ENCODE peak calls at places on chromosome 4, in four cellular contexts. One of them, this sample, is unnamed.

GRCh38 chr4:78604988-78605387 is 53.4 kb downstream of the ANXA3 start:
- DNase-seq in GM12878: no peak
- DNase-seq in HL-60: no peak
- DNase-seq in K562: no peak
- DNase-seq in this sample: no peak

GRCh38 chr4:17810260-17811077 is at the start of the genes DCAF16 and NCAPG:
- DNase-seq in GM12878: peak
- DNase-seq in HL-60: peak
- DNase-seq in K562: peak
- DNase-seq in this sample: peak

GRCh38 chr4:37246891-37247290 is 2.3 kb downstream of the NWD2 start:
- DNase-seq in GM12878: no peak
- DNase-seq in HL-60: no peak
- DNase-seq in K562: no peak
- DNase-seq in this sample: no peak

GRCh38 chr4:156137971-156138581 is 184.4 kb upstream of the CTSO start:
- DNase-seq in GM12878: no peak
- DNase-seq in HL-60: no peak
- DNase-seq in K562: no peak
- DNase-seq in this sample: no peak

GRCh38 chr4:118757761-118758213 is 72.6 kb downstream of the METTL14 start:
- DNase-seq in GM12878: no peak
- DNase-seq in HL-60: no peak
- DNase-seq in K562: no peak
- DNase-seq in this sample: no peak

GRCh38 chr4:19130836-19131235 is 1109.3 kb upstream of the LCORL start:
- DNase-seq in GM12878: no peak
- DNase-seq in HL-60: no peak
- DNase-seq in K562: no peak
- DNase-seq in this sample: no peak

GRCh38 chr4:176193898-176194297 is 1.5 kb downstream of the SPATA4 start:
- DNase-seq in GM12878: no peak
- DNase-seq in HL-60: no peak
- DNase-seq in K562: no peak
- DNase-seq in this sample: no peak

GRCh38 chr4:24053906-24054305 is 164.1 kb upstream of the PPARGC1A start:
- DNase-seq in GM12878: no peak
- DNase-seq in HL-60: no peak
- DNase-seq in K562: no peak
- DNase-seq in this sample: no peak

GRCh38 chr4:14096406-14096965 is 469.0 kb upstream of the BOD1L1 start:
- DNase-seq in GM12878: no peak
- DNase-seq in HL-60: no peak
- DNase-seq in K562: no peak
- DNase-seq in this sample: no peak

GRCh38 chr4:15706646-15707362 is 3.9 kb downstream of the BST1 start:
- DNase-seq in GM12878: no peak
- DNase-seq in HL-60: no peak
- DNase-seq in K562: no peak
- DNase-seq in this sample: no peak

GRCh38 chr4:135240796-135241195 is 1039.2 kb upstream of the PABPC4L start:
- DNase-seq in GM12878: no peak
- DNase-seq in HL-60: no peak
- DNase-seq in K562: no peak
- DNase-seq in this sample: no peak

GRCh38 chr4:132809298-132810032 is 339.6 kb upstream of the PCDH10 start:
- DNase-seq in GM12878: no peak
- DNase-seq in HL-60: no peak
- DNase-seq in K562: no peak
- DNase-seq in this sample: no peak

GRCh38 chr4:7960790-7961655 is 21.4 kb upstream of the AFAP1 start:
- DNase-seq in GM12878: peak
- DNase-seq in HL-60: no peak
- DNase-seq in K562: no peak
- DNase-seq in this sample: no peak

DNA sequence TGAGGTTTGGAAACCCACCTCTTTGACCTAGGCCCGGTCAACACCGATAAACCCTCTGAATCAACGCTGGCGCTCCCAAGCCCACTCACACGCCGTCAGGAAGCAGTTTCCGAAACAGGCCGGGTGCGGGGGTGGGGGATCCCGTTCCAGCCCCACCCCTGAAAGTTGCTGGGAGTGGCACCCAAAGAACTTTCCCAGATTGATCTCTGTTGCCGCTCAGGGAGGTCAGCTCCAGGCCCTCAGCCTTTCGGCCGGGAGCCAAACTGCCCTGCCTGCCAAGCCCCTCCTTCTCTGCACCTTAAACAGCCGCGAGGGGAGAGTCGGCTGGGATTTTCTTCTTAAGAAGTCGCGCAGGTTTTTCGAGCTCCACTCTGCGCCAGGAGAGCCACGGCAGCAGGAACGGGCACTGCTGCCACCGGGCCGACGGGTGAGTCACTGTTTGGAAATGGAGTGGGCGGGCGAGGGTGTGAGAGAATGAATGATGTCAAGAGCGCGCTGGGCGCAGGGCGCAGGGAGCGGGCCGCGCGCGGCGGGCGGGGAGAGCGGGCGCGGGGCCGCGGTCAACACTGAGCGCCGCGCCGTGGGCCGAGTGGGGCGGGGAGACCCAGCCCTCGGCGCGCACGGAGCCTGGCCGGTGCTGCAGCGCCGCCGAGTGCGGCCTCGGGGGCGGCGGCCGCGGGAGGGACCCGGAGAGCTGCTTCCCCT is at the start of gene SGMS2:
- DNase-seq in GM12878: no peak
- DNase-seq in HL-60: peak
- DNase-seq in K562: peak
- DNase-seq in this sample: peak
- TF ChIP-seq SPI1 in GM12878: no peak
- TF ChIP-seq SPI1 in HL-60: no peak
- TF ChIP-seq SPI1 in K562: no peak
- TF ChIP-seq SPI1 in this sample: no peak

GRCh38 chr4:4819213-4819606 is 40.3 kb upstream of the MSX1 start:
- DNase-seq in GM12878: no peak
- DNase-seq in HL-60: no peak
- DNase-seq in K562: no peak
- DNase-seq in this sample: no peak
- TF ChIP-seq POLR2AphosphoS5 in GM12878: no peak
- TF ChIP-seq POLR2AphosphoS5 in HL-60: no peak
- TF ChIP-seq POLR2AphosphoS5 in K562: no peak
- TF ChIP-seq POLR2AphosphoS5 in this sample: no peak

GRCh38 chr4:106365613-106366012 is 3.0 kb downstream of the GIMD1 start:
- DNase-seq in GM12878: no peak
- DNase-seq in HL-60: peak
- DNase-seq in K562: peak
- DNase-seq in this sample: no peak

GRCh38 chr4:106369456-106370060 is 980 bp upstream of the GIMD1 start:
- DNase-seq in GM12878: peak
- DNase-seq in HL-60: peak
- DNase-seq in K562: peak
- DNase-seq in this sample: peak

GRCh38 chr4:106367072-106367471 is 1.5 kb downstream of the GIMD1 start:
- DNase-seq in GM12878: no peak
- DNase-seq in HL-60: no peak
- DNase-seq in K562: no peak
- DNase-seq in this sample: no peak

GRCh38 chr4:106368678-106369077 is at the start of gene GIMD1:
- DNase-seq in GM12878: no peak
- DNase-seq in HL-60: no peak
- DNase-seq in K562: no peak
- DNase-seq in this sample: no peak

GRCh38 chr4:106366026-106366425 is 2.6 kb downstream of the GIMD1 start:
- DNase-seq in GM12878: no peak
- DNase-seq in HL-60: no peak
- DNase-seq in K562: no peak
- DNase-seq in this sample: no peak
- TF ChIP-seq SPI1 in GM12878: no peak
- TF ChIP-seq SPI1 in HL-60: no peak
- TF ChIP-seq SPI1 in K562: no peak
- TF ChIP-seq SPI1 in this sample: no peak

GRCh38 chr4:114279066-114279465 is 299.6 kb upstream of the ARSJ start:
- DNase-seq in GM12878: no peak
- DNase-seq in HL-60: no peak
- DNase-seq in K562: no peak
- DNase-seq in this sample: no peak

GRCh38 chr4:114282937-114283336 is 303.5 kb upstream of the ARSJ start:
- DNase-seq in GM12878: no peak
- DNase-seq in HL-60: no peak
- DNase-seq in K562: no peak
- DNase-seq in this sample: no peak

GRCh38 chr4:114277690-114278089 is 298.2 kb upstream of the ARSJ start:
- DNase-seq in GM12878: no peak
- DNase-seq in HL-60: no peak
- DNase-seq in K562: no peak
- DNase-seq in this sample: no peak

GRCh38 chr4:114284629-114285028 is 305.2 kb upstream of the ARSJ start:
- DNase-seq in GM12878: no peak
- DNase-seq in HL-60: no peak
- DNase-seq in K562: no peak
- DNase-seq in this sample: no peak

DNA sequence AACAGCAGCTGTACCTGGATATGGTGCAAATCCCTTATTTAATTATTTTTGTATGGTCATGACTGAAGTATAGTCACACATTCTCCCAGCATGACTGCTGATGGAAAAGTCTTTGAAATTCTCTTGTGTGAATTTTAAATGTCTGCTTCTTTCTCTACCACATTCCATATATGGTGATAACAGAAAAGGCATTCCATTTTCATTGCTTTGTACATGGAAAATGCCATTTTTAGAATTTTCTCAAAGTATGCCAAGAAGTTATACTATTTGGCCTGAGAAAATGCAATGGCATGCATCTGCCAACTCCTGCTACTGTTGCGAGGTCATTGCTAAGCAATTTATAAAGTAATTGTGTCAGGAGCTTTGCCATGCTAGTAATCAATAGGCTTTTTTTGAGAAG is 302.1 kb upstream of the ARSJ start:
- DNase-seq in GM12878: no peak
- DNase-seq in HL-60: no peak
- DNase-seq in K562: no peak
- DNase-seq in this sample: no peak
- TF ChIP-seq POLR2AphosphoS5 in GM12878: no peak
- TF ChIP-seq POLR2AphosphoS5 in HL-60: no peak
- TF ChIP-seq POLR2AphosphoS5 in K562: no peak
- TF ChIP-seq POLR2AphosphoS5 in this sample: no peak